ENCODE peak calls at places on chromosomes 1 and 21, in six cellular contexts. V is tibial nerve, C is foreskin fibroblast, D is choroid plexus epithelial cell, S is gastrocnemius medialis, O is AG09309. U is an unnamed sample.

GRCh38 chr1:36881071-36881405 is 153.3 kb downstream of the GRIK3 start:
- DNase-seq in V (no peak), C (no peak), D (no peak), S (no peak), O (no peak), U (no peak)

GRCh38 chr1:1678581-1679380 is 13.8 kb downstream of the SLC35E2B start:
- DNase-seq in V (peak), C (no peak), D (no peak), S (no peak), O (no peak), U (no peak)

GRCh38 chr1:150507912-150508864 is at the start of gene ECM1:
- DNase-seq in V (peak), C (peak), D (peak), S (peak), O (no peak), U (no peak)

GRCh38 chr1:67307251-67308060 is at the start of gene IL12RB2:
- DNase-seq in V (no peak), C (no peak), D (no peak), S (peak), O (no peak), U (peak)

GRCh38 chr1:184164529-184164928 is 113.0 kb downstream of the TSEN15 start:
- DNase-seq in V (no peak), C (no peak), D (peak), S (no peak), O (no peak), U (no peak)

GRCh38 chr1:41891403-41891896 is 27.3 kb downstream of the HIVEP3 start:
- DNase-seq in V (no peak), C (no peak), D (peak), S (no peak), O (no peak), U (peak)

GRCh38 chr1:51516639-51517158 is 2.4 kb downstream of the EPS15 start:
- DNase-seq in V (no peak), C (no peak), D (no peak), S (no peak), O (no peak), U (no peak)

GRCh38 chr21:22438428-22439086 is 1440.3 kb downstream of the NCAM2 start:
- DNase-seq in V (no peak), C (no peak), D (no peak), S (no peak), O (no peak), U (no peak)

GRCh38 chr1:221887091-221887746 is 145.3 kb upstream of the DUSP10 start:
- DNase-seq in V (peak), C (peak), D (peak), S (peak), O (peak), U (no peak)

GRCh38 chr1:6054596-6054995 is 8.9 kb downstream of the KCNAB2 start:
- DNase-seq in V (no peak), C (no peak), D (no peak), S (no peak), O (no peak), U (no peak)

GRCh38 chr1:53585116-53585515 is 125.9 kb downstream of the DMRTB1 start:
- DNase-seq in V (no peak), C (no peak), D (peak), S (no peak), O (no peak), U (no peak)

GRCh38 chr1:94580367-94581115 is 39.0 kb upstream of the F3 start:
- DNase-seq in V (no peak), C (no peak), D (peak), S (no peak), O (no peak), U (no peak)

GRCh38 chr1:209755926-209756607 is at the start of gene TRAF3IP3:
- DNase-seq in V (no peak), C (no peak), D (peak), S (no peak), O (no peak), U (no peak)

GRCh38 chr1:155202198-155202597 is 5.5 kb downstream of the THBS3 start:
- DNase-seq in V (no peak), C (no peak), D (no peak), S (no peak), O (no peak), U (no peak)

GRCh38 chr1:45246760-45247159 is 40.4 kb upstream of the ZSWIM5 start:
- DNase-seq in V (no peak), C (peak), D (peak), S (no peak), O (peak), U (no peak)

GRCh38 chr1:220241072-220241663 is 31.1 kb downstream of the RAB3GAP2 start:
- DNase-seq in V (no peak), C (no peak), D (no peak), S (no peak), O (no peak), U (no peak)

GRCh38 chr1:6245869-6246496 is 2.0 kb downstream of the HES3 start:
- DNase-seq in V (no peak), C (no peak), D (no peak), S (no peak), O (no peak), U (peak)

GRCh38 chr1:80059940-80060339 is 1053.4 kb upstream of the ADGRL4 start:
- DNase-seq in V (no peak), C (no peak), D (no peak), S (no peak), O (no peak), U (no peak)

GRCh38 chr1:23756676-23757075 is 13.4 kb downstream of the ELOA start:
- DNase-seq in V (no peak), C (peak), D (peak), S (no peak), O (no peak), U (no peak)

GRCh38 chr1:167977245-167977644 is 40.4 kb upstream of the MPC2 start:
- DNase-seq in V (no peak), C (no peak), D (no peak), S (no peak), O (no peak), U (no peak)

GRCh38 chr1:215083408-215083961 is 948 bp downstream of the KCNK2 start:
- DNase-seq in V (peak), C (peak), D (peak), S (no peak), O (no peak), U (peak)

GRCh38 chr1:110600716-110601115 is 5.4 kb downstream of the KCNA2 start:
- DNase-seq in V (no peak), C (no peak), D (no peak), S (no peak), O (no peak), U (no peak)

GRCh38 chr1:12078575-12078937 is 15.5 kb downstream of the TNFRSF8 start:
- DNase-seq in V (no peak), C (no peak), D (no peak), S (no peak), O (no peak), U (no peak)
- H3K4me3 ChIP-seq in V (no peak), C (no peak), D (no peak), S (no peak), O (no peak), U (no peak)

GRCh38 chr1:226698659-226699058 is 40.4 kb downstream of the ITPKB start:
- DNase-seq in V (no peak), C (no peak), D (no peak), S (no peak), O (no peak), U (no peak)

GRCh38 chr1:226697608-226698544 is 41.2 kb downstream of the ITPKB start:
- DNase-seq in V (no peak), C (no peak), D (no peak), S (no peak), O (no peak), U (no peak)

GRCh38 chr1:226695335-226695900 is 43.7 kb downstream of the ITPKB start:
- DNase-seq in V (no peak), C (no peak), D (no peak), S (no peak), O (no peak), U (no peak)

GRCh38 chr1:226696552-226696951 is 42.5 kb downstream of the ITPKB start:
- DNase-seq in V (no peak), C (no peak), D (peak), S (no peak), O (no peak), U (no peak)

DNA sequence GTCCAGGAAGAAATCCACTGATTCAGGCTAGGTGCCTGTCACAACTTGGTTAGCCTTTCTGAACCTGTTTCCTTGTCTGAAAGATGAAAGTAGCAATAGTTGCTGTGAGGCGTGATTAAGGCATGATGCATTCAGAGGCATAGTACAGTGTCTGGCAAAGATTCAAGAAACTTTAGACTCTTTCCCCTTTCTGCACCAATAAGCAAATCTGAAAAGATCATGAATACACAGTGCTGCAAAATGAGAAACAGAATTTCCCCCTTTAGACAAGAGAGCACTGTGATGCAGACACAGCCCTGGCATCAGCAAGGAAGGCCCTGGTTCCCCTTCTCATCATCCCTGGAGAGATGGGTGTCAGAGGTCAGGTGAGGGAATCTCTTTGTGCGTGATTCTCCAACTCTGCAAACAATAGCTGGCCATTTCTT is 41.9 kb downstream of the ITPKB start:
- DNase-seq in V (no peak), C (peak), D (peak), S (no peak), O (no peak), U (no peak)
- H3K4me3 ChIP-seq in V (no peak), C (no peak), D (no peak), S (no peak), O (no peak), U (no peak)

DNA sequence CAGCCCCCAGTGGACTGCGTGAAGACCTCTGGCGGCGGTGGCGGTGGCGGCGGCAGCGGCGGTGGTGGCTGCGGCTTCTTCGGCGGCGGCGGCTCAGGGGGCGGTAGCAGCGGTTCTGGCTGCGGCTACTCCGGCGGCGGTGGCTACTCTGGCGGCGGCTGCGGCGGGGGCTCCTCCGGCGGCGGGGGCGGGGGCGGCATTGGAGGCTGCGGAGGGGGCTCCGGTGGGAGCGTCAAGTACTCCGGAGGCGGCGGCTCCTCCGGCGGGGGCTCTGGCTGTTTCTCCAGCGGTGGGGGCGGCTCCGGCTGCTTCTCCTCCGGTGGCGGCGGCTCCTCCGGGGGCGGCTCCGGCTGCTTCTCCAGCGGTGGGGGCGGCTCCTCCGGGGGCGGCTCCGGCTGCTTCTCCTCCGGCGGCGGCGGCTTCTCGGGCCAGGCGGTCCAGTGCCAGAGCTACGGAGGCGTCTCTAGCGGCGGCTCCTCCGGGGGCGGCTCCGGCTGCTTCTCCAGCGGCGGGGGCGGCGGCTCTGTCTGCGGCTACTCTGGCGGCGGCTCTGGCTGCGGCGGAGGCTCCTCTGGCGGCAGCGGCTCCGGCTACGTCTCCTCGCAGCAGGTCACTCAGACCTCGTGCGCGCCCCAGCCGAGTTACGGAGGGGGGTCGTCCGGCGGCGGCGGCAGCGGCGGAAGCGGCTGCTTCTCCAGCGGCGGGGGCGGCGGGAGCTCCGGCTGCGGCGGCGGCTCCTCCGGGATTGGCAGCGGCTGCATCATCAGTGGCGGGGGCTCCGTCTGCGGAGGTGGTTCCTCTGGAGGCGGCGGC is 1.7 kb downstream of the LORICRIN start:
- DNase-seq in V (no peak), C (peak), D (peak), S (no peak), O (no peak), U (no peak)
- H3K4me3 ChIP-seq in V (peak), C (peak), D (peak), S (peak), O (peak), U (no peak)

DNA sequence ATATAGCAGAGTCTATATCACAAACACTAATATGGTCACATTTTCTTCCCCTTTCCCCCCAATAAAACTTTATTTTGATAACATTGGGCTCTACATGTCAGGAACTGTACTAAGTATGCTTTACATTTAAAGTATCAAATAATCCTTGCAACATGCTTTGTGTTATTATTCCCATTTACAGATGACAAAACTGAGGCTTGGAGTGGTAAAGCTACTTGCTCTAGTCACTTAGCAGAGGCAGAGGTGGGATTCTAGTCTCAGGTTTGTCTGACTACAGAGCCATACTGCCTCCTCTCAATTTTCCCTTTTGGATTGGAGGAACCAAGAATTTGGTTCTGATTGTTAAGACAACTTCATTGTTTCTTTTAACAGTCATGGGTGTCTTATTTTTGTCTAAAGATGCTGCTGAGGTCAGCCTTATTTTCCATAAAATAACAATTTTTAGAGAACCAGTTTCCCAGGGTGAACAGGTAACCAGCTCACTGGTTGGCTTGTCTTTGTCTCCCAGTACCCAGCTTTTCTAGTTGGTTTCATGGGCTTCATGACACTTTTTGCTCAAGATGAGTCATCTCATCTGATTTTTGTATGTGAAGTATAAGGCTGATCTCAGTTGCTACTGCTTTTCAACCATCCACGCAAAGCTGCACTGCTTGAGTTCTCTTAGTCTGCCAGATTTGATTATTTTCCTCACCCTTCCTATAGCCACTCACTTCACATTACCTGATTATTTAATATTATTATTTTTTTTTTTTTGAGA is 81.0 kb upstream of the ARID1A start:
- DNase-seq in V (no peak), C (no peak), D (no peak), S (no peak), O (no peak), U (no peak)
- H3K4me3 ChIP-seq in V (no peak), C (no peak), D (no peak), S (no peak), O (no peak), U (no peak)

DNA sequence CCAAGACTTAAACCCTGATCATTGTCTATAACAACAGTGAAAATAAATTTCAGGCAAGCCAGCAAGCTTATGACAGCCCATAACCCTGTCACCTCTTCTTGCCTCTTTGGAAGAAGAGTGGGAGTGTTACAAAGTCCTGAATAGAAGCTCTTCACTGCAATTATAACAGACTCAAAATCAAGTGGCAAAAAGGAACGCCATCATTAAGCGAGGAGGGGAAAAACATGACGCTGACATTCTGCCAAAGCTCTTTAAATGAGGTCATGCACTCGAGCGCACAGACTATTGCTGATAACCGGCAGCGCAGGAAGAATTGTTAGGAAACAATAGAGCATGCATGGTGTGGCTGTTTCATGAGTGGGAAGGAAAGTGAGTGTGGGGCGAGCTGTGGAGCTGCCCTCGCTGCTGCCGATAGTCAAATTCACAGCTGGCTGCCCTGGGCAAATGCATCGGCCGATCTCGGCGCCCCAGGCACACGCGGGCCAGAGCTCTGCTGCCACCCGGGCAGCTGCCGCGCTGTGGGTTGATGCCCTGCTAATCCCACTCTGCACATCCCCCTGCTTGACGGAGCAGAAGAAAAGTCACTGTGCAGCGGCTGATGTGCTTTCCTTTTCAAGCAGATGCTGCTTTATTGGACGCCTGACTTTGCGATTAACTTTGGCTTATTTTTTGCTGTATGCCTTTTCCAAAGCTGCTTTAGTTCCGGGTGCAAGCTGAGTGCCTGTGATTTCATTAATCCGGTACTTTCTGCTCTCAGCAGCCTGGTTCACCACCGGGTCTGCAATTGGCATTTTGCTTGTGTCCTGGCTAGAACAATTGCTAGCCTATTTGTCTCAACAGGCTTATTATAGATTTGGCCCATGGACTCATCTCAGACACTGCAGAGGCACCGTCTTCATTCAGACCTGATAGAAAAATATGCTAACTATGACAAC is 102.4 kb upstream of the ST6GALNAC5 start:
- DNase-seq in V (no peak), C (no peak), D (no peak), S (no peak), O (no peak), U (peak)
- H3K4me3 ChIP-seq in V (no peak), C (no peak), D (no peak), S (no peak), O (no peak), U (no peak)

GRCh38 chr1:159556931-159557369 is 21.1 kb upstream of the OR10J5 start:
- DNase-seq in V (no peak), C (no peak), D (no peak), S (no peak), O (no peak), U (no peak)

GRCh38 chr1:159560599-159560998 is 24.8 kb upstream of the OR10J5 start:
- DNase-seq in V (no peak), C (no peak), D (no peak), S (no peak), O (no peak), U (no peak)

GRCh38 chr1:159561513-159561912 is 25.7 kb upstream of the OR10J5 start:
- DNase-seq in V (no peak), C (no peak), D (no peak), S (no peak), O (no peak), U (no peak)

GRCh38 chr1:159562680-159563079 is 24.9 kb upstream of the APCS start:
- DNase-seq in V (no peak), C (no peak), D (no peak), S (no peak), O (no peak), U (no peak)
- H3K4me3 ChIP-seq in V (no peak), C (no peak), D (no peak), S (no peak), O (no peak), U (no peak)

U was measured in neural progenitor cell.